ENCODE peak calls at places on chromosomes 6 and 20, in six cellular contexts. Y is H1, D is neuronal stem cell, M is mesenchymal stem cell, L is mesendoderm, E is trophoblast cell. W is an unnamed sample.

GRCh38 chr6:154951400-154952200 is 43.5 kb upstream of the TIAM2 start:
- DNase-seq in D (no peak), L (no peak), E (no peak), M (no peak), Y (no peak), W (no peak)

GRCh38 chr20:35108921-35109320 is 16.3 kb upstream of the TRPC4AP start:
- DNase-seq in D (no peak), E (peak), M (no peak), Y (no peak), L (no peak), W (no peak)

GRCh38 chr6:15247750-15248450 is 2.0 kb downstream of the JARID2 start:
- DNase-seq in Y (peak), D (no peak), L (peak), E (peak), M (peak), W (peak)

GRCh38 chr6:11535801-11536230 is 1.7 kb upstream of the TMEM170B start:
- DNase-seq in Y (no peak), M (peak), D (no peak), L (no peak), E (peak), W (peak)

GRCh38 chr6:5054427-5054873 is 30.7 kb upstream of the PPP1R3G start:
- DNase-seq in E (peak), Y (no peak), M (peak), D (no peak), L (no peak), W (peak)

GRCh38 chr6:134230940-134231339 is 87.0 kb downstream of the SGK1 start:
- DNase-seq in M (no peak), D (no peak), E (no peak), Y (no peak), L (no peak), W (peak)

GRCh38 chr6:158799051-158799792 is 19.9 kb downstream of the EZR start:
- DNase-seq in L (no peak), Y (no peak), M (peak), D (no peak), E (no peak), W (peak)

GRCh38 chr6:170512249-170512648 is 40.9 kb downstream of the PSMB1 start:
- DNase-seq in E (no peak), M (no peak), Y (no peak), L (no peak), D (no peak), W (no peak)

GRCh38 chr6:1297746-1298145 is 14.2 kb upstream of the FOXQ1 start:
- DNase-seq in M (peak), E (no peak), Y (no peak), D (no peak), L (no peak), W (peak)

GRCh38 chr20:53133134-53133533 is 161.0 kb downstream of the TSHZ2 start:
- DNase-seq in D (no peak), M (no peak), E (no peak), Y (no peak), L (no peak), W (no peak)

GRCh38 chr6:84422380-84422968 is 195.0 kb upstream of the CEP162 start:
- DNase-seq in E (peak), D (peak), Y (peak), L (peak), M (peak), W (peak)

GRCh38 chr6:34834789-34835518 is 43.1 kb downstream of the BLTP3A start:
- DNase-seq in D (no peak), Y (no peak), M (peak), E (peak), L (peak), W (peak)

GRCh38 chr6:45763281-45763680 is 252.4 kb downstream of the CLIC5 start:
- DNase-seq in Y (no peak), D (no peak), E (no peak), L (no peak), M (no peak), W (no peak)

GRCh38 chr6:5569491-5569890 is 308.2 kb downstream of the FARS2 start:
- DNase-seq in Y (no peak), E (no peak), L (no peak), M (peak), D (no peak), W (peak)

GRCh38 chr20:1803216-1804128 is 91.7 kb upstream of the SIRPA start:
- DNase-seq in E (peak), D (peak), L (peak), M (peak), Y (peak), W (peak)

GRCh38 chr6:30616811-30617564 is at the start of gene PPP1R10:
- DNase-seq in Y (peak), D (peak), E (peak), L (peak), M (peak), W (peak)
- H2AK5ac ChIP-seq in Y (peak), D (no peak), E (peak), L (no peak), M (peak), W (peak)

GRCh38 chr6:16698988-16699868 is 62.0 kb downstream of the ATXN1 start:
- DNase-seq in M (peak), Y (no peak), L (no peak), D (no peak), E (no peak), W (peak)

GRCh38 chr6:16704706-16705402 is 56.4 kb downstream of the ATXN1 start:
- DNase-seq in L (no peak), D (no peak), M (peak), E (no peak), Y (no peak), W (peak)

GRCh38 chr6:16697437-16698162 is 63.7 kb downstream of the ATXN1 start:
- DNase-seq in Y (no peak), D (no peak), L (no peak), E (no peak), M (no peak), W (no peak)

GRCh38 chr6:16698163-16698533 is 63.1 kb downstream of the ATXN1 start:
- DNase-seq in Y (no peak), L (no peak), D (no peak), E (no peak), M (no peak), W (no peak)

DNA sequence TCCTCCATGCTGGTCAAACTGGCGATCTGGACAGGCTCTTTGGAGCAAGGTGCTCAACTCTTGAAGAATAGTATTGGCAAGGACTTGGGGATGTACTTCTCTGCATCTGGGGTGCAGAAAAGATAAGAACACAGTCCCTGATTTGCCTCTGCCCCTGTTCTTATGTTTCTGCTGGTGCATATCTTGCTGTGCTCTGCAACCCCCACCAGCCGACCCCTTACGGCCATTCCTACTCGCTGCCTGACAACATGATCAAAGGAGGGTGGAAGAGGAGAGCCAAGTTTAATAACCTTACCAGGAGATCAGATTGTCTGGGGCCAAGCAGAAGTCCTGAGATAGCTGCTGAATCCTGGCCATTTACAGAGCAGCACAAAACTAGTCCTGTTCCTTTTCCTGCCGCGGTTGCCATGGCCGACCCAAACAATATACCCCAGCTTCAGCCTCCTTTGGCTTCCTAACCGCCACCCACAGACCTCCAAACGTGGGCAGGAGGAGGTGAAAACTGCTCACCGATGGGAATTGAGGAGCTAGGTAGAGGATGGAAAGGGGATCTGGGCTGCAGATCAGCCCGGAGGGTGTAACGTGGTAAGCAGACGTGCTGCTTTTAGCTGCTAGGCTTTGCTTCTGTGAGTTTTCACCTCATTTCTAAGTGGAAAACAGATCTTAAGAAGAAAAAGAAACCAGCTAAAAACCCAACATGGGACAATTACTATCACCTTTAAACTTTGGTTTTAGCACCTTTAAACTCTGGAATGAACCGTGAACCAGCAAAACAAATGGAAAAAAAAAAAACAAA is 60.9 kb downstream of the ATXN1 start:
- DNase-seq in M (no peak), D (no peak), L (peak), E (no peak), Y (no peak), W (no peak)
- H3K4me3 ChIP-seq in M (peak), D (no peak), L (no peak), E (no peak), Y (no peak), W (no peak)

GRCh38 chr6:44202332-44202971 is 14.3 kb upstream of the MYMX start:
- DNase-seq in M (no peak), D (no peak), Y (peak), E (peak), L (peak), W (no peak)
- H2AK5ac ChIP-seq in M (no peak), D (no peak), Y (peak), E (peak), L (peak), W (no peak)

DNA sequence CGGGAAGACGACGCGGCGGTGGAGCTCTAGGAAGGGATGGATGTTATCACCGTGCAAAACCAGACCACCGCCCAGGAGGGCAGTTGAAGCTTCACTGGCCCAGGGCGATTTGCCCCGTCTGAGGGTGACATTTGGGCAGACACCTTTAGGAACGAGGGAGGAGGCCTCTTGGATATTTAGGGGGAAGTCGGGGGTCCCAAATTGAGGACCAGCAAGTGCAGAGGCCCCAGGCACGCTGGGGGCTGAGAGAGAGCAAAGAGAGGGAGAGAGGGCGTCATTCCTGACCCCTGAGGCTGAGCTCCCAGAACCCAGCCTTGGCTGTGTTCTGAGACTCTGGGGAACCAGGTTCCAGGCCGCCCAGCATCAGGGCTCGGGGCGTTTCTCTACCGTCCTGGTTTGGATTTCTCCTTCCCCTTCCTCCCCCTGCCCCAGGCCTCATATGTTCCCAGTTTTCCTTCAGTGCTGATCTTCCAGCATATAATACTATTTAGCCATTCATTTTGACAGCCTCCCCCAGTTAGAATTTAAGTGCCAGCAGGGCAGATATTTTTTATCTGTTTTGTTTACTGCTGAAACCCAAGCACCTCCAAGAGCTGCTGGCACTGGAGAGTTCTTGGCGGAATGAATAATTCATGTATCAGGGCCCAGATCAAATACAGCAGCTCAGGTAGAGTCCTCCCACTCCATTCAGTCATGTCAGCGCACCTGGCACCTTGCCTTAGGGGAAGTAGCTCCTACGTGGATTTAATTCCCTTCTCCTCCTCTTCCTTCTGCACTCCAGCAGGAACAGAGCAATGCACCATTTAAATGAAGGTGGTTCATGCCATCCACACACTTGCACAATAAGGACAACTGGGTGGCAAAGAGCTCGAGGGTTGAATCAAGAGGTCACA is 23.3 kb upstream of the FRMD1 start:
- DNase-seq in D (no peak), Y (no peak), L (no peak), M (no peak), E (no peak), W (no peak)
- H3K4me3 ChIP-seq in D (no peak), Y (no peak), L (no peak), M (no peak), E (no peak), W (no peak)

GRCh38 chr6:28657367-28657755 is 131.7 kb downstream of the GPX5 start:
- DNase-seq in E (peak), L (no peak), D (no peak), Y (no peak), M (no peak), W (no peak)
- H2AK5ac ChIP-seq in E (no peak), L (no peak), D (no peak), Y (no peak), M (no peak), W (no peak)

GRCh38 chr20:62118113-62119043 is 3.9 kb upstream of the LSM14B start:
- DNase-seq in Y (no peak), L (no peak), E (no peak), D (no peak), M (no peak), W (no peak)
- H3K4me3 ChIP-seq in Y (no peak), L (no peak), E (no peak), D (no peak), M (no peak), W (no peak)

DNA sequence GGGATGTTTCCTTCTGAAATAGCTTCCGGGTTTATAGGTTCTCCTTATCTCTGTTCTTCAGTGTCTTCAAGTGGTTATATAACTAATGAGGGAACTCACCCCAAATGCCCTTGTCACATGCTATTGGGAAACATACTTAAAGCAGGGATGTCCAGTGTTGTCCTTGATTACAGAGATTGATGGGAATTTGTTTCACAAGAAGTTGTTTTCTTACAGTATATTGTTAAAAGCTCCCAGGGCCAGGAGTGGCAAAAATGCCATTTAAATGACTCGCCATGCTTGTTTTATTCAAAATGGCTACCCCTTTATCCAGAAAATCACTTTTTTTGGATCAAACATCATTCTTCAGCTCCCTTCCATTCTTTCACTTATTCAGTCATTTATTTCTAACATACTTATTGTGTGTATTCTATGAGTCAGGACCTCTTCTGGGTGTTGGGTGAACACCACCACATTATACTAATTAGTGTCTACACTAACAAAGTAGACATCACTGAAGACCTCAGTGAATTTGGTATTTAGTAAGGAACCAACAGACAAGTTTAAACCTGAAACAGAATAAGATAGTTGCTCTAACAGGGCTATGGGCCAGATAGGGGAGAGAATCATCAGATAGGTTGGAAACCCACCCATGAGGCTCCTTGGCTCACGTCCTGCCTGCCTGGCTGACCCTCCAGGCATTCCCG is 791.1 kb downstream of the MAFB start:
- DNase-seq in M (peak), E (no peak), D (no peak), Y (no peak), L (no peak), W (no peak)
- H2AK5ac ChIP-seq in M (no peak), E (no peak), D (no peak), Y (no peak), L (no peak), W (no peak)

W was measured in IMR-90.